ENCODE peak calls at places on chromosomes 11 and 22, in four cellular contexts. P is T-helper 9 cell; L is stimulated activated CD8-positive, alpha-beta memory T cell treated with anti-CD3 and anti-CD28 coated beads, Interleukin-4, amount 100 ng/mL, for 4 hours; F is lower leg skin. J is an unnamed sample.

GRCh38 chr11:120340529-120340928 is 4.3 kb downstream of the ARHGEF12 start:
- DNase-seq in F (no peak), L (no peak), P (no peak), J (no peak)

GRCh38 chr11:87851234-87851633 is 324.0 kb downstream of the RAB38 start:
- DNase-seq in P (no peak), F (no peak), L (no peak), J (no peak)

GRCh38 chr11:94060401-94060800 is 39.2 kb downstream of the HEPHL1 start:
- DNase-seq in P (no peak), F (no peak), L (no peak), J (no peak)

GRCh38 chr11:19432370-19433163 is 191.8 kb upstream of the E2F8 start:
- DNase-seq in L (no peak), P (no peak), F (no peak), J (no peak)

GRCh38 chr22:49925525-49926128 is 7.2 kb downstream of the CRELD2 start:
- DNase-seq in P (peak), F (no peak), L (peak), J (no peak)

GRCh38 chr22:36017661-36018091 is 10.9 kb downstream of the RBFOX2 start:
- DNase-seq in L (no peak), F (no peak), P (no peak), J (no peak)

GRCh38 chr11:61795459-61795858 is 2.7 kb downstream of the FEN1 start:
- DNase-seq in P (no peak), F (no peak), L (no peak), J (no peak)

GRCh38 chr22:36966851-36967535 is 52.3 kb downstream of the TST start:
- DNase-seq in P (no peak), L (no peak), F (no peak), J (no peak)

GRCh38 chr11:65558002-65558784 is at the start of gene LTBP3:
- DNase-seq in F (no peak), L (peak), P (peak), J (peak)

GRCh38 chr11:46736146-46736545 is 17.1 kb downstream of the F2 start:
- DNase-seq in P (no peak), F (no peak), L (no peak), J (no peak)

GRCh38 chr22:20271114-20271994 is 3.2 kb upstream of the RTN4R start:
- DNase-seq in L (no peak), P (no peak), F (no peak), J (no peak)

GRCh38 chr11:133501643-133502535 is 30.4 kb downstream of the OPCML start:
- DNase-seq in F (no peak), P (no peak), L (no peak), J (no peak)

GRCh38 chr22:46592390-46592872 is 27.8 kb upstream of the GRAMD4 start:
- DNase-seq in P (no peak), L (no peak), F (no peak), J (no peak)

GRCh38 chr22:22882033-22882717 is 5.4 kb upstream of the IGLL5 start:
- DNase-seq in L (no peak), P (no peak), F (no peak), J (no peak)

GRCh38 chr11:34624069-34624468 is 3.2 kb downstream of the EHF start:
- DNase-seq in P (peak), F (no peak), L (peak), J (no peak)

GRCh38 chr22:37815593-37815992 is 7.6 kb upstream of the GALR3 start:
- DNase-seq in L (no peak), F (no peak), P (no peak), J (no peak)